ENCODE peak calls at places on chromosomes 4 and X, in ten cellular contexts. G, M, P, W, Y, D, B, U, H and E are unnamed samples.

GRCh38 chr4:151426513-151426912 is 17.5 kb downstream of the FHIP1A start:
- DNase-seq in G (no peak), M (no peak), P (no peak), W (no peak), Y (no peak), D (no peak), B (no peak), U (no peak), H (no peak), E (no peak)

GRCh38 chr4:180949825-180950224 is 1293.4 kb upstream of the TENM3 start:
- DNase-seq in G (peak; percentile 63), M (no peak), P (no peak), W (no peak), Y (no peak), D (peak; percentile 33), B (no peak), U (no peak), H (no peak), E (no peak)

GRCh38 chrX:3244203-3244743 is 102.2 kb downstream of the MXRA5 start:
- DNase-seq in G (no peak), M (no peak), P (no peak), W (no peak), Y (no peak), D (no peak), B (no peak), U (no peak), H (no peak), E (no peak)

GRCh38 chr4:168102403-168102802 is 10.1 kb downstream of the ANXA10 start:
- DNase-seq in G (no peak), M (no peak), P (no peak), W (no peak), Y (no peak), D (no peak), B (no peak), U (no peak), H (no peak), E (no peak)

GRCh38 chr4:38173935-38174334 is 213.7 kb downstream of the PTTG2 start:
- DNase-seq in G (peak; percentile 49), M (no peak), P (no peak), W (no peak), Y (no peak), D (no peak), B (no peak), U (no peak), H (no peak), E (no peak)

GRCh38 chr4:142353149-142353738 is 492.9 kb downstream of the INPP4B start:
- DNase-seq in G (peak; percentile 88), M (peak; percentile 26), P (no peak), W (peak; percentile 29), Y (no peak), D (no peak), B (peak; percentile 26), U (no peak), H (no peak), E (peak; percentile 51)

GRCh38 chr4:8218371-8219050 is 19.4 kb downstream of the SH3TC1 start:
- DNase-seq in G (no peak), M (no peak), P (no peak), W (no peak), Y (no peak), D (no peak), B (no peak), U (no peak), H (no peak), E (no peak)

GRCh38 chr4:53322696-53323095 is 43.2 kb downstream of the SCFD2 start:
- DNase-seq in G (peak; percentile 36), M (no peak), P (no peak), W (no peak), Y (no peak), D (no peak), B (no peak), U (no peak), H (no peak), E (no peak)

GRCh38 chrX:132858018-132858417 is 100.4 kb downstream of the HS6ST2 start:
- DNase-seq in G (peak; percentile 60), M (no peak), P (no peak), W (no peak), Y (no peak), D (no peak), B (no peak), U (peak; percentile 3), H (no peak), E (no peak)

GRCh38 chr4:92175250-92175649 is 128.5 kb upstream of the GRID2 start:
- DNase-seq in G (peak; percentile 6), M (no peak), P (no peak), W (no peak), Y (no peak), D (no peak), B (no peak), U (no peak), H (no peak), E (no peak)

GRCh38 chrX:130299279-130300009 is 30.7 kb upstream of the ZNF280C start:
- DNase-seq in G (no peak), M (no peak), P (no peak), W (peak; percentile 28), Y (no peak), D (peak; percentile 44), B (no peak), U (peak; percentile 47), H (no peak), E (no peak)

GRCh38 chrX:25519258-25519657 is 503.5 kb upstream of the ARX start:
- DNase-seq in G (no peak), M (no peak), P (no peak), W (no peak), Y (no peak), D (no peak), B (no peak), U (no peak), H (no peak), E (no peak)

GRCh38 chr4:70833701-70834100 is 6.0 kb downstream of the GRSF1 start:
- DNase-seq in G (no peak), M (no peak), P (no peak), W (no peak), Y (no peak), D (no peak), B (no peak), U (no peak), H (no peak), E (no peak)

GRCh38 chr4:140995058-140995457 is 138.2 kb downstream of the RNF150 start:
- DNase-seq in G (no peak), M (no peak), P (no peak), W (peak; percentile 59), Y (no peak), D (peak; percentile 36), B (peak; percentile 57), U (no peak), H (no peak), E (no peak)

GRCh38 chrX:124274438-124275166 is 57.9 kb upstream of the TEX13D start:
- DNase-seq in G (no peak), M (no peak), P (peak; percentile 13), W (no peak), Y (no peak), D (no peak), B (peak; percentile 40), U (no peak), H (no peak), E (no peak)

GRCh38 chr4:24102621-24103020 is 212.8 kb upstream of the PPARGC1A start:
- DNase-seq in G (no peak), M (no peak), P (no peak), W (no peak), Y (no peak), D (no peak), B (no peak), U (no peak), H (no peak), E (no peak)

GRCh38 chr4:23234716-23235115 is 542.0 kb downstream of the GBA3 start:
- DNase-seq in G (peak; percentile 32), M (no peak), P (no peak), W (no peak), Y (no peak), D (no peak), B (no peak), U (no peak), H (no peak), E (no peak)

GRCh38 chr4:46399440-46399839 is 9.5 kb upstream of the GABRA2 start:
- DNase-seq in G (no peak), M (no peak), P (no peak), W (no peak), Y (no peak), D (no peak), B (no peak), U (no peak), H (no peak), E (no peak)

DNA sequence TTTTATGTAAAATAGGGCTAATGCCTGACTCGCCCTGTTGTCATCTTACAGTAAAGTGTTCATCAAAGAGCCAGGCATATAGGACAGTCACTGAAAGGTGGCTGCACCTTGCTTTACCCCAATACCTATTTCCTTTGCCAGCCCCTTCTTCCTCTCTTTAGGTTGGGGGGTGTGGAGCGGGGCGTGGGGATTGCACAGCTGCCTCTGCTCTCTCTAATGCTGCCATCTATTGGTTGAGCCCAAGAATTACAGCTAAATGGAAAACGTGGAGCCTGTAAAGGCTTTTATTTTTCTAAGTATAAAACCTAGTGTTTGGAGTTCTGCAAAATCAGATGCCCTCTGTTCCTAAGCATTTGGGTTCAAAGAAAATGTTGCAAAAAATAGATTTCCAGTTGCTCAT is 47.7 kb downstream of the ATG4A start:
- DNase-seq in G (peak; percentile 35), M (no peak), P (no peak), W (no peak), Y (no peak), D (no peak), B (no peak), U (peak; percentile 3), H (peak; percentile 2), E (peak; percentile 7)
- TF ChIP-seq CTCF in G (peak; percentile 65), M (peak; percentile 28), P (no peak), W (no peak), Y (peak; percentile 21), D (no peak), B (peak; percentile 47), U (no peak), H (peak; percentile 75), E (peak; percentile 30)

DNA sequence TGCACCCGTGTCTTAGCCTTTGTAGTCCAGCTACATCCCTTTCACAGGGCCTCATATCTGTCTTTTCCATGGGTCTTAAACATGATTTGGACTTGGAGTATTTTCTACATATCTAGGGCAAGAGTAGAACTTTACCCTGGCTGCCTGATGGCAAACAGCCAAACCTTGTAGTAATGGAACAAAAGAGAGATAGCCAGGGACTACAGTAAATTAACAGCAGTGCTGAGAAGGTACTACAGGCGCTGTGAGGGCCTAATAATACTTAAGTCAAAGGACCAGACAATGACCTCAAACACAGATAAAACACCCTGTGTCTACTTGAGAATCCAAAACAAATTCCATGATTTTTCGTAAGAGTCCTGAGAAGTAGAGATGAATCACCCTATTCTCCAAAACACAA is 111.0 kb upstream of the WDR17 start:
- DNase-seq in G (no peak), M (no peak), P (no peak), W (peak; percentile 59), Y (no peak), D (peak; percentile 32), B (no peak), U (no peak), H (no peak), E (no peak)
- TF ChIP-seq CTCF in G (no peak), M (no peak), P (no peak), W (no peak), Y (no peak), D (no peak), B (no peak), U (no peak), H (no peak), E (no peak)

GRCh38 chr4:147378780-147379179 is 102.1 kb upstream of the EDNRA start:
- DNase-seq in G (peak; percentile 66), M (no peak), P (no peak), W (no peak), Y (no peak), D (no peak), B (no peak), U (peak; percentile 27), H (no peak), E (no peak)
- TF ChIP-seq CTCF in G (peak; percentile 58), M (no peak), P (no peak), W (no peak), Y (no peak), D (no peak), B (no peak), U (no peak), H (no peak), E (no peak)

GRCh38 chrX:45208121-45208856 is 7.6 kb upstream of the DIPK2B start:
- DNase-seq in G (no peak), M (no peak), P (no peak), W (no peak), Y (no peak), D (no peak), B (no peak), U (no peak), H (no peak), E (no peak)
- TF ChIP-seq CTCF in G (no peak), M (no peak), P (no peak), W (no peak), Y (no peak), D (no peak), B (no peak), U (no peak), H (no peak), E (no peak)